ENCODE peak calls at places on chromosomes 3 and 15, in ten cellular contexts. W is fibroblast of mammary gland; E is mammary epithelial cell; V is HCT116; C is natural killer cell; U is CD4-positive, alpha-beta T cell; K is AG10803; D is spleen; G is stomach; I is HFF-Myc. Q is an unnamed sample.

GRCh38 chr3:120568198-120568523 is 28.0 kb upstream of the NDUFB4 start:
- DNase-seq in W (no peak), G (no peak), E (no peak), V (no peak), C (no peak), I (no peak), U (no peak), D (no peak), K (no peak), Q (no peak)

GRCh38 chr3:15860014-15860934 is 62.5 kb upstream of the ANKRD28 start:
- DNase-seq in W (peak), C (no peak), G (peak), I (peak), V (peak), U (no peak), E (peak), D (peak), K (peak), Q (peak)

GRCh38 chr3:9314796-9315195 is 48.1 kb upstream of the THUMPD3 start:
- DNase-seq in I (no peak), E (no peak), U (no peak), D (no peak), C (no peak), K (no peak), W (no peak), V (no peak), G (no peak), Q (no peak)

GRCh38 chr3:159486580-159486979 is 502.1 kb upstream of the IL12A start:
- DNase-seq in V (peak), K (no peak), E (peak), C (no peak), W (peak), G (no peak), U (no peak), D (no peak), I (no peak), Q (no peak)

GRCh38 chr15:55829826-55830225 is 86.9 kb upstream of the PRTG start:
- DNase-seq in I (no peak), W (no peak), U (no peak), V (no peak), K (no peak), D (no peak), C (no peak), E (peak), G (no peak), Q (no peak)

GRCh38 chr3:157544501-157545139 is 41.4 kb upstream of the VEPH1 start:
- DNase-seq in V (no peak), U (no peak), G (no peak), W (peak), K (peak), C (no peak), I (no peak), E (no peak), D (no peak), Q (no peak)

GRCh38 chr3:154242766-154243165 is 81.5 kb downstream of the DHX36 start:
- DNase-seq in K (no peak), V (no peak), D (no peak), C (no peak), U (no peak), W (no peak), E (no peak), I (no peak), G (no peak), Q (no peak)

GRCh38 chr15:68592548-68592947 is 13.8 kb downstream of the CORO2B start:
- DNase-seq in G (no peak), W (no peak), E (no peak), C (no peak), I (no peak), U (no peak), D (peak), V (no peak), K (no peak), Q (no peak)

GRCh38 chr15:63045438-63046278 is 3.1 kb downstream of the TPM1 start:
- DNase-seq in I (no peak), D (no peak), K (peak), W (no peak), V (no peak), U (no peak), C (no peak), E (peak), G (no peak), Q (no peak)

GRCh38 chr15:55789066-55789660 is 46.2 kb upstream of the PRTG start:
- DNase-seq in G (no peak), D (no peak), E (no peak), I (no peak), K (no peak), W (peak), U (peak), C (no peak), V (peak), Q (no peak)

GRCh38 chr15:45642203-45642932 is 7.5 kb downstream of the SQOR start:
- DNase-seq in V (no peak), D (no peak), W (peak), E (peak), U (no peak), K (peak), C (no peak), G (no peak), I (no peak), Q (no peak)

GRCh38 chr3:178989821-178990220 is 81.8 kb downstream of the ZMAT3 start:
- DNase-seq in G (no peak), E (no peak), V (no peak), I (no peak), D (no peak), U (no peak), W (no peak), K (no peak), C (no peak), Q (no peak)

GRCh38 chr3:127455541-127456450 is 134.7 kb downstream of the TPRA1 start:
- DNase-seq in V (peak), K (peak), U (peak), W (peak), D (peak), C (no peak), I (peak), G (peak), E (peak), Q (peak)

GRCh38 chr15:75054172-75054897 is 30.9 kb downstream of the PPCDC start:
- DNase-seq in D (no peak), C (no peak), W (no peak), U (no peak), E (peak), K (no peak), I (no peak), G (no peak), V (no peak), Q (no peak)

GRCh38 chr15:49313650-49314049 is 109.4 kb upstream of the FGF7 start:
- DNase-seq in U (no peak), C (no peak), W (peak), D (no peak), E (peak), G (no peak), I (peak), V (no peak), K (peak), Q (no peak)

DNA sequence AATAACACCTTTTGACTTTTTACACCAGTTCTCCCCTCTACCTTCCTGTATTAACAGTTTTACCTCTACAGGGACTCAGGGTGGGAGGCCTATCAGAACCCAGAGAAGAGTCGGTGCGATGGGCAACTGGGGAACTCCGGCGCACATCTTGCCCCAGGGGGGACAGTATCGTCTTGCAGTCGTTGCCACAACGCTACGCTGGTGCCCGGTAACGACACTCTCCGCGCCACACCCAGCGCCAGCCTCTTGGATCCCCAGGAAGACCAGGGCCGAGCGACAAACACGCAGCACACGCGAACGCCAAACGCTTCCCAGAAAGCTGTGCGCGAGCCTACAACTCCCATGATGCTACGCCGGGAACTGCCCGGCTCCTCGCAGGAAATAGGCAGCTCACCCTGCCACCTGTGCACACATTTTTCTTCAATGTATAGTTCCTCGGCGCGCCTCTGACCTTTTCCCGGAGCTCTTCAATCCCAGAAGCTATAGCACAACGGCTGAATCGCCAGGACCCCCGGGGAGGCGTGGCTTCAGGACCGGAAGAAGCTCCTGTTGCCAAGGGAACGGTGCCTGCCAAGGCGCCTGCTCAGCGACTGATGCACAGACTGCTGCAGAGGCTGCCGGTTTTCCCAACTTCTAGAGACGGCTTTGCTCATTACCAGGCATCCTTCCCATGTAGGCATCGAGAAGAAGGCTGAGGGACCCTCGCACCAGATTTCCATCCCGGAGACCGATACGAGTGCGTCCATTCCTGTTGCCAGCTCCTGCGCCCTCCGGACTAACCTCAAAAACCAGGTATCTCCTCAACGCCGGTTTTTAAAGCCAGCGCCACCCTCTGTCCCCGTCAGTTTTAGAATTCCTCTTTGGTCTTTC is at the start of gene ARL6:
- DNase-seq in G (peak), U (peak), C (peak), W (peak), V (peak), K (peak), D (peak), I (peak), E (peak), Q (peak)
- TF ChIP-seq CTCF in G (no peak), U (no peak), C (no peak), W (peak), V (no peak), K (peak), D (no peak), I (no peak), E (no peak), Q (no peak)

GRCh38 chr3:141646760-141647561 is 91.1 kb upstream of the RNF7 start:
- DNase-seq in V (peak), G (no peak), D (no peak), K (peak), E (peak), C (no peak), I (peak), W (peak), U (no peak), Q (no peak)
- TF ChIP-seq CTCF in V (no peak), G (no peak), D (no peak), K (no peak), E (no peak), C (no peak), I (no peak), W (no peak), U (no peak), Q (no peak)

DNA sequence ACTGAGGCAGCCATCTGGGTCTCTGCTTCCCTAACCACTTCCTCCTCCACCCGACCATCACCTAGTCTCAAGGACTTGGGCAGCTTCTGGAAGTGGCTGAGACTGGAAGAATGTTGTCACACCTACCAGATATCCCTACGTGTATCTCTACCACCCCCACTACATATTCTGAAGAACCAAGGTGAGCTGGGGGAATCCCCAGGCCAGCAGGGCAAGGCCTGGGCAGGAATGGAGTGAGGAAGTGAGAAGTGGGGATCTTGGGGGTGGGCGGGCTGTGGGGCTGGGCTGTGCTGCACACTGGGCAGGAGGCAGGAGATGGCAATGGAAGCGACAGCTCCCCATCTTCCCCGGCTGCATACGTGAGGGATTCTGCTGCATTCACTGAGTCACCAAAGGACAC is 17.5 kb upstream of the ALDH1A3 start:
- DNase-seq in C (no peak), W (no peak), I (no peak), K (no peak), G (no peak), V (no peak), D (no peak), E (no peak), U (no peak), Q (no peak)
- TF ChIP-seq CTCF in C (no peak), W (no peak), I (no peak), K (no peak), G (no peak), V (no peak), D (no peak), E (no peak), U (no peak), Q (no peak)

GRCh38 chr3:196055683-196056270 is 26.1 kb downstream of the TFRC start:
- DNase-seq in G (no peak), K (no peak), I (no peak), V (no peak), C (no peak), E (no peak), U (no peak), D (no peak), W (peak), Q (no peak)
- TF ChIP-seq CTCF in G (no peak), K (no peak), I (no peak), V (no peak), C (no peak), E (no peak), U (no peak), D (no peak), W (no peak), Q (no peak)

DNA sequence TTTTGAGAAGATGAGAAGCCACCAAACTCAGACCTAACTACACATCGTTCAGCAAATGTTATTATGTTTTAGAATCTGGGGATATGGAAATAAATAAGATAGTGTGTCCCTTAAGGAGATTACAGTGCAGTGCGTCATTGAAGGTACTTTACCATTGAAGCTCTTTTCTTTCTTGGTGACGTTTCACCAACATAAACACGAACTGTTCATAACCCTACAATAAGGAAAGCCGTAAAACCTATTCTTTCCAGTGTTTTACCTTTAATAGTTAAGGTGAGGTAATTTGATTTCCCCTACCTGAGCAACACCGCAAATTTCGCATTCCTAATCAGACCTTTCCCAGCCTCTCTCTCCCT is 818 bp downstream of the CCDC66 start:
- DNase-seq in D (no peak), C (no peak), K (no peak), G (no peak), V (no peak), I (no peak), W (no peak), E (no peak), U (no peak), Q (no peak)
- TF ChIP-seq CTCF in D (no peak), C (no peak), K (no peak), G (no peak), V (no peak), I (no peak), W (no peak), E (no peak), U (no peak), Q (no peak)

GRCh38 chr3:55571913-55572312 is 84.8 kb upstream of the WNT5A start:
- DNase-seq in I (no peak), G (no peak), C (no peak), U (no peak), W (no peak), V (no peak), D (no peak), E (no peak), K (peak), Q (no peak)
- TF ChIP-seq CTCF in I (no peak), G (no peak), C (no peak), U (no peak), W (no peak), V (no peak), D (no peak), E (peak), K (peak), Q (no peak)

GRCh38 chr3:71309886-71310285 is 273.6 kb downstream of the FOXP1 start:
- DNase-seq in V (no peak), I (no peak), G (no peak), K (peak), C (no peak), U (no peak), E (no peak), D (no peak), W (no peak), Q (no peak)

GRCh38 chr3:71309342-71309741 is 274.2 kb downstream of the FOXP1 start:
- DNase-seq in C (no peak), W (no peak), K (peak), V (no peak), E (peak), G (no peak), U (no peak), D (no peak), I (no peak), Q (no peak)

GRCh38 chr3:71312461-71312860 is 271.1 kb downstream of the FOXP1 start:
- DNase-seq in G (no peak), I (no peak), W (no peak), E (no peak), U (no peak), D (no peak), C (no peak), V (no peak), K (no peak), Q (no peak)

GRCh38 chr3:71311320-71312046 is 272.0 kb downstream of the FOXP1 start:
- DNase-seq in I (no peak), W (no peak), V (no peak), K (no peak), E (no peak), C (no peak), U (no peak), G (no peak), D (no peak), Q (no peak)

GRCh38 chr3:71310595-71311319 is 272.8 kb downstream of the FOXP1 start:
- DNase-seq in V (no peak), D (peak), U (no peak), I (peak), W (peak), K (peak), C (no peak), G (no peak), E (peak), Q (no peak)
- TF ChIP-seq CTCF in V (no peak), D (no peak), U (no peak), I (peak), W (peak), K (peak), C (no peak), G (no peak), E (no peak), Q (no peak)

GRCh38 chr3:61177450-61177849 is 73.8 kb downstream of the FHIT start:
- DNase-seq in D (no peak), I (no peak), C (no peak), K (no peak), E (no peak), V (no peak), G (no peak), U (no peak), W (no peak), Q (no peak)

GRCh38 chr3:61168286-61168685 is 83.0 kb downstream of the FHIT start:
- DNase-seq in C (no peak), V (no peak), U (no peak), I (no peak), E (no peak), D (no peak), K (no peak), W (no peak), G (no peak), Q (no peak)

GRCh38 chr3:61173685-61174084 is 77.6 kb downstream of the FHIT start:
- DNase-seq in W (no peak), V (no peak), K (no peak), C (no peak), D (no peak), E (no peak), G (no peak), U (no peak), I (no peak), Q (no peak)

GRCh38 chr3:61169621-61170251 is 81.5 kb downstream of the FHIT start:
- DNase-seq in U (no peak), G (no peak), K (no peak), V (no peak), D (no peak), I (no peak), C (no peak), W (no peak), E (no peak), Q (no peak)

DNA sequence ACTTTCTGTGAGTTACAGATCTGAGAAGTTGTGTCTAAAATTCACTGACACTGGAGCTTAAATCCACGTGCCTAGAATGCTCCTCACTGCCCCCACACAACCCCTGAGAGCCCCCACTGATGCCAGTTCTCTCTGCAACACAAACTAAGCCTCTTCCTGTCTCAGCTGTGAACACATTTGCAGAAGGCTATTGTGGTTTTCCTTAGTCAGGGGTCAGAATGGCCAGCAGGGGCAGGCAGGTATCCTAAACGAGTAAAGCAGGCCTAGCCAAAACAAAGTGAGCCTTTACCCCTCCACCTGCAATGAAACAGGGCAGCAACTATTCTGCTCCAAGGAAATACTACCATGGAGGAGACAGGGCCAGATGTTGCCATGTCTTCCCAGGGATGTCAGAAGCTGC is 78.6 kb downstream of the FHIT start:
- DNase-seq in V (no peak), G (no peak), U (no peak), D (no peak), W (no peak), C (no peak), K (no peak), E (no peak), I (no peak), Q (no peak)
- TF ChIP-seq CTCF in V (peak), G (no peak), U (no peak), D (no peak), W (no peak), C (no peak), K (no peak), E (no peak), I (no peak), Q (no peak)